ENCODE peak calls at places on chromosomes 2 and 18, in four cellular contexts. R is amniotic stem cell, A is neural progenitor cell, L is AG08395. E is an unnamed sample.

GRCh38 chr18:48799724-48800315 is 150.9 kb downstream of the SMAD7 start:
- DNase-seq in R (no peak), A (no peak), L (no peak), E (no peak)

GRCh38 chr2:227339098-227339599 is 14.1 kb downstream of the MFF start:
- DNase-seq in R (no peak), A (no peak), L (no peak), E (no peak)

GRCh38 chr2:58928942-58929341 is 687.8 kb upstream of the FANCL start:
- DNase-seq in R (no peak), A (no peak), L (no peak), E (no peak)

GRCh38 chr2:36088716-36089328 is 266.8 kb upstream of the CRIM1 start:
- DNase-seq in R (no peak), A (no peak), L (no peak), E (no peak)

GRCh38 chr18:80012714-80013113 is 21.5 kb upstream of the RBFA start:
- DNase-seq in R (no peak), A (no peak), L (no peak), E (no peak)

GRCh38 chr2:220966636-220967035 is 605.5 kb downstream of the EPHA4 start:
- DNase-seq in R (no peak), A (no peak), L (peak; percentile 54), E (no peak)

GRCh38 chr2:37802899-37803379 is 122.1 kb upstream of the RMDN2 start:
- DNase-seq in R (peak; percentile 96), A (no peak), L (peak; percentile 88), E (no peak)

GRCh38 chr2:9179572-9180201 is 26.9 kb upstream of the ASAP2 start:
- DNase-seq in R (peak; percentile 72), A (no peak), L (peak; percentile 88), E (no peak)

GRCh38 chr2:65227035-65227470 is 578 bp upstream of the ACTR2 start:
- DNase-seq in R (no peak), A (no peak), L (peak; percentile 3), E (no peak)

GRCh38 chr18:3649559-3650426 is 199.8 kb downstream of the TGIF1 start:
- DNase-seq in R (no peak), A (no peak), L (no peak), E (no peak)

GRCh38 chr18:79806976-79807841 is 9.5 kb downstream of the KCNG2 start:
- DNase-seq in R (no peak), A (no peak), L (no peak), E (no peak)

GRCh38 chr18:49343179-49343578 is 117.3 kb downstream of the DYM start:
- DNase-seq in R (no peak), A (no peak), L (no peak), E (no peak)

GRCh38 chr18:69216390-69216789 is 184.3 kb upstream of the DOK6 start:
- DNase-seq in R (no peak), A (no peak), L (no peak), E (no peak)

GRCh38 chr2:10447300-10448207 is 573 bp downstream of the ODC1 start:
- DNase-seq in R (no peak), A (peak; percentile 38), L (no peak), E (peak; percentile 81)

GRCh38 chr2:127586746-127587295 is 51.3 kb downstream of the MYO7B start:
- DNase-seq in R (no peak), A (no peak), L (no peak), E (no peak)